ENCODE peak calls at places on chromosomes 2 and 18, in six cellular contexts. T is GM23338, J is Peyer's patch, V is AG04450, S is psoas muscle, P is vagina. A is an unnamed sample. For H3K27me3, the result is how much of the 10 kb centered on the place peaks cover.

GRCh38 chr2:86037141-86037794 is 68.4 kb downstream of the POLR1A start:
- DNase-seq in V (peak), T (no peak), J (peak), P (no peak), S (peak), A (no peak)

GRCh38 chr18:42401131-42401673 is 446.2 kb downstream of the PIK3C3 start:
- DNase-seq in P (no peak), V (no peak), J (no peak), T (peak), S (no peak), A (no peak)

GRCh38 chr18:5937795-5938194 is 42.5 kb upstream of the TMEM200C start:
- DNase-seq in V (no peak), J (no peak), T (no peak), P (no peak), S (no peak), A (no peak)

GRCh38 chr18:34929336-34929780 is 111.9 kb upstream of the MAPRE2 start:
- DNase-seq in P (no peak), V (peak), S (no peak), J (no peak), T (no peak), A (no peak)

GRCh38 chr2:143730155-143730949 is 601.1 kb downstream of the ARHGAP15 start:
- DNase-seq in T (no peak), V (no peak), P (no peak), S (no peak), J (no peak), A (no peak)

GRCh38 chr18:8717011-8717770 is 11.8 kb downstream of the MTCL1 start:
- DNase-seq in T (peak), P (peak), S (no peak), J (no peak), V (no peak), A (no peak)

GRCh38 chr2:178234648-178235047 is 40.3 kb downstream of the OSBPL6 start:
- DNase-seq in V (no peak), P (no peak), T (no peak), S (no peak), J (no peak), A (no peak)

GRCh38 chr2:111632661-111633060 is 251.3 kb downstream of the ANAPC1 start:
- DNase-seq in V (peak), P (no peak), T (no peak), S (no peak), J (no peak), A (no peak)

GRCh38 chr18:63697261-63697660 is 5.5 kb upstream of the SERPINB11 start:
- DNase-seq in P (no peak), J (no peak), V (no peak), T (no peak), S (no peak), A (no peak)

GRCh38 chr2:202171246-202171833 is 67.1 kb downstream of the SUMO1 start:
- DNase-seq in J (no peak), S (no peak), T (peak), V (no peak), P (no peak), A (no peak)

GRCh38 chr2:86223682-86224560 is 24.7 kb downstream of the MRPL35 start:
- DNase-seq in V (no peak), J (no peak), P (no peak), S (no peak), T (no peak), A (no peak)

GRCh38 chr2:88448248-88448647 is 4.2 kb downstream of the FOXI3 start:
- DNase-seq in T (peak), P (no peak), J (no peak), V (no peak), S (no peak), A (no peak)
- H3K27me3 ChIP-seq in T (under half), P (under half), J (under half), V (under half), S (half or more), A (under half)

DNA sequence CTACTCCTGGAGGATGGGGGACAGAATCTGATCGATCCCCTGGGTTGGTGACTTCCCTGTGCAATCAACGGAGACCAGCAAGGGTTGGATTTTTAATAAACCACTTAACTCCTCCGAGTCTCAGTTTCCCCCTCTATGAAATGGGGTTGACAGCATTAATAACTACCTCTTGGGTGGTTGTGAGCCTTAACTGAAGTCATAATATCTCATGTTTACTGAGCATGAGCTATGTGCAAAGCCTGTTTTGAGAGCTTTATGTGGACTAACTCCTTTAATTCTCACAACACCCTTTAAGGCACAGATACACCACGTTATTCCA is 844 bp downstream of the PROC start:
- DNase-seq in V (no peak), S (no peak), J (no peak), P (no peak), T (no peak), A (no peak)
- H3K27me3 ChIP-seq in V (under half), S (under half), J (under half), P (under half), T (half or more), A (under half)

DNA sequence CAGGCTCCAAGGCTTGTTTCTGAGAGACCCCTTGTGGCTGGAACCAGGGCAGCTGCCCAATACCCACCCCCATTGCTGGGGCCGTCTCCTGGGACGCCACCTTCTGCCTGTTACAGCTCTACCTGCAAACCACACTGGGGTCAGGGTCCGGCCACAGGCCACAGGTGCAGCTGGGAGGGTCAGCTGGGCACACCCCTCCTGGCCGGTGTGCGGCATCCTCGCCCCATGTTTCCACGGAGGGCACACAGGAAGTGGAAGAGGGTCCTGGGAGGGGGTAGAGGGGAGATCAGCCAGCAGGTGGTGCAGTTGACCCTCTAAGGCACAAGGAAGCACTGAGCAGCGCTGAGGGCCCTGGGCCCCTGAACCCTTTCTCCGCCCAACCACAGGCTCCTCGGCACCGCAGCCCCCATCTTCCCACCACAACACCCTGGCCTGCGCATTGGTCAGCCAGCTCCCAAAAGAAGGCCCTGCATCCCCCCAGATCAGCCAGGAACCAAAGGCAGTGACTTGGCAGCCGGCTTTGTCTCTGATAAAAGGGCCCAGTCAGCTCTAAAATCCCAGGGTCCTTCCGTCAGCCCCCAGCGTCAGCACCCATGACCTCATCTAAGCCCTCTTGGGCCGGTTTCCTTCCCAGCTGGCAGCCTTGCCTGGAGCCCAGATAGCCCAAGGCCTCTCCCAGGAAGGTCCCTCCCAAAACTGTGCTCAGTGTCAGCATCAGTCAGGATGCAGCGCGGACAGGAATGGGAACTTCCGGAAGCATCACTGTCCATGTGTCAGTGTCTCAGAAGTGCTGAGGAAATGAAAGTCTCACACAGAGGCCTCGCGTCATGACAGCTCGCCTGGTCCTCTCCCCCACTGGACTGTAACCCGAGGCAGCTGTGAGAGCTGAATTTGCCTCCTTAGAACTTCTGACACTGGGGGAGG is 1.7 kb downstream of the ERFE start:
- DNase-seq in S (peak), J (peak), P (no peak), V (no peak), T (peak), A (peak)
- H3K27me3 ChIP-seq in S (under half), J (under half), P (under half), V (under half), T (half or more), A (under half)

GRCh38 chr2:219001577-219002394 is 8.6 kb upstream of the CRYBA2 start:
- DNase-seq in V (no peak), J (no peak), T (peak), P (no peak), S (no peak), A (peak)
- H3K27me3 ChIP-seq in V (half or more), J (under half), T (half or more), P (under half), S (half or more), A (under half)

GRCh38 chr2:105779394-105779793 is 34.7 kb downstream of the NCK2 start:
- DNase-seq in S (no peak), V (no peak), P (no peak), T (no peak), J (peak), A (no peak)

GRCh38 chr2:105777071-105777482 is 32.4 kb downstream of the NCK2 start:
- DNase-seq in S (peak), T (no peak), V (no peak), P (no peak), J (peak), A (no peak)

GRCh38 chr2:105776560-105776928 is 31.8 kb downstream of the NCK2 start:
- DNase-seq in P (no peak), J (no peak), S (no peak), V (no peak), T (no peak), A (no peak)

GRCh38 chr2:105777506-105778343 is 33.0 kb downstream of the NCK2 start:
- DNase-seq in P (no peak), S (no peak), V (no peak), J (peak), T (no peak), A (no peak)

DNA sequence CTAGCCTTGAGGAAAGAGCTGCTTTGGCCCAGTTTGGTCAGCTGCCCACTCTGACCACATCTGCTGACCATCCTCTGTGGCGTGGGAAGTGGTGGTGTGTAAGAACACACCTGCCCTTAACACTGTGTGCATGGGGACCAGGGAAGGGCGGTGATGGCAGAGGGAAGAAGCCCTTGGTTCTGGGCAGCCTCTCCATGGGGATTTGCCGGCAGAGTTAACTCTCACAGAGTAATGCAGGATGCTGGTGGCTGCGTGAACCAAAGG is 33.6 kb downstream of the NCK2 start:
- DNase-seq in S (no peak), P (no peak), J (peak), T (no peak), V (no peak), A (no peak)
- H3K27me3 ChIP-seq in S (under half), P (under half), J (under half), T (under half), V (under half), A (under half)

GRCh38 chr18:74060511-74061028 is 87.1 kb downstream of the FBXO15 start:
- DNase-seq in S (no peak), T (peak), P (no peak), J (no peak), V (no peak), A (no peak)
- H3K27me3 ChIP-seq in S (under half), T (under half), P (under half), J (under half), V (under half), A (under half)